ENCODE peak calls at places on chromosomes 11 and 22, in four cellular contexts. U is HepG2, Q is H1, J is GM12878. C is an unnamed sample.

GRCh38 chr11:57425565-57426438 is 1.1 kb downstream of the SLC43A3 start:
- DNase-seq in U (no peak), J (no peak), Q (no peak), C (no peak)

GRCh38 chr22:41813726-41814410 is 13.4 kb downstream of the CCDC134 start:
- DNase-seq in U (no peak), Q (no peak), J (no peak), C (no peak)

GRCh38 chr22:37594237-37594636 is 14.3 kb upstream of the LGALS2 start:
- DNase-seq in Q (no peak), J (no peak), U (no peak), C (no peak)

GRCh38 chr11:68904458-68904847 is 762 bp downstream of the IGHMBP2 start:
- DNase-seq in U (no peak), J (no peak), Q (no peak), C (no peak)

GRCh38 chr11:57499413-57499982 is 16.0 kb downstream of the SLC43A1 start:
- DNase-seq in Q (peak), J (no peak), U (peak), C (peak)

GRCh38 chr11:73344191-73344607 is 32.0 kb upstream of the RELT start:
- DNase-seq in J (no peak), U (no peak), Q (no peak), C (no peak)

GRCh38 chr22:41940853-41941765 is 5.8 kb downstream of the CENPM start:
- DNase-seq in Q (no peak), J (no peak), U (peak), C (no peak)

GRCh38 chr22:37273126-37273845 is 9.0 kb upstream of the CYTH4 start:
- DNase-seq in Q (no peak), J (no peak), U (no peak), C (no peak)

GRCh38 chr11:62999649-63000048 is 14.9 kb upstream of the SLC22A6 start:
- DNase-seq in Q (no peak), J (no peak), U (no peak), C (no peak)

GRCh38 chr11:124123587-124123986 is 8.3 kb downstream of the VWA5A start:
- DNase-seq in U (no peak), Q (no peak), J (no peak), C (peak)

GRCh38 chr22:29308791-29309262 is 2.4 kb downstream of the GAS2L1 start:
- DNase-seq in J (no peak), U (no peak), Q (no peak), C (no peak)

GRCh38 chr11:38990841-38991240 is 2392.8 kb upstream of the RAG2 start:
- DNase-seq in U (no peak), J (no peak), Q (no peak), C (no peak)

GRCh38 chr11:82936261-82936660 is 34.7 kb downstream of the DDIAS start:
- DNase-seq in J (no peak), U (no peak), Q (no peak), C (no peak)

GRCh38 chr11:17978553-17979287 is 34.1 kb downstream of the SERGEF start:
- DNase-seq in J (no peak), U (peak), Q (no peak), C (peak)

GRCh38 chr11:45658292-45658991 is 7.0 kb downstream of the CHST1 start:
- DNase-seq in U (peak), Q (peak), J (no peak), C (peak)

GRCh38 chr11:82826526-82826925 is 73.7 kb downstream of the PRCP start:
- DNase-seq in J (no peak), U (no peak), Q (no peak), C (no peak)

GRCh38 chr11:134802116-134802515 is 390.1 kb upstream of the B3GAT1 start:
- DNase-seq in U (no peak), J (no peak), Q (no peak), C (peak)

GRCh38 chr22:49182416-49182815 is 645.3 kb downstream of the BRD1 start:
- DNase-seq in Q (no peak), J (no peak), U (no peak), C (no peak)

GRCh38 chr22:46791201-46791731 is 28.8 kb downstream of the TBC1D22A start:
- DNase-seq in J (no peak), U (no peak), Q (no peak), C (no peak)

GRCh38 chr11:123211134-123211879 is 16.3 kb upstream of the CLMP start:
- DNase-seq in J (no peak), Q (no peak), U (no peak), C (no peak)

GRCh38 chr22:42283288-42284229 is 13.1 kb upstream of the TCF20 start:
- DNase-seq in U (no peak), Q (no peak), J (no peak), C (no peak)

GRCh38 chr11:12288212-12288933 is 89.0 kb upstream of the PARVA start:
- DNase-seq in Q (peak), J (no peak), U (peak), C (peak)

GRCh38 chr11:5390210-5390609 is 6.6 kb downstream of the OR51M1 start:
- DNase-seq in Q (no peak), U (no peak), J (no peak), C (no peak)

GRCh38 chr22:30290679-30291333 is 1.5 kb upstream of the CASTOR1 start:
- DNase-seq in U (peak), J (no peak), Q (no peak), C (no peak)

GRCh38 chr11:110455718-110456117 is 26.0 kb downstream of the FDX1 start:
- DNase-seq in U (no peak), J (peak), Q (no peak), C (no peak)

GRCh38 chr11:13118194-13118593 is 109.1 kb downstream of the RASSF10 start:
- DNase-seq in U (peak), Q (no peak), J (no peak), C (no peak)

GRCh38 chr11:65918211-65919150 is at the start of gene C11orf68:
- DNase-seq in J (no peak), U (no peak), Q (no peak), C (no peak)

GRCh38 chr11:127390465-127390864 is 389.9 kb upstream of the KIRREL3 start:
- DNase-seq in J (no peak), U (no peak), Q (no peak), C (no peak)

DNA sequence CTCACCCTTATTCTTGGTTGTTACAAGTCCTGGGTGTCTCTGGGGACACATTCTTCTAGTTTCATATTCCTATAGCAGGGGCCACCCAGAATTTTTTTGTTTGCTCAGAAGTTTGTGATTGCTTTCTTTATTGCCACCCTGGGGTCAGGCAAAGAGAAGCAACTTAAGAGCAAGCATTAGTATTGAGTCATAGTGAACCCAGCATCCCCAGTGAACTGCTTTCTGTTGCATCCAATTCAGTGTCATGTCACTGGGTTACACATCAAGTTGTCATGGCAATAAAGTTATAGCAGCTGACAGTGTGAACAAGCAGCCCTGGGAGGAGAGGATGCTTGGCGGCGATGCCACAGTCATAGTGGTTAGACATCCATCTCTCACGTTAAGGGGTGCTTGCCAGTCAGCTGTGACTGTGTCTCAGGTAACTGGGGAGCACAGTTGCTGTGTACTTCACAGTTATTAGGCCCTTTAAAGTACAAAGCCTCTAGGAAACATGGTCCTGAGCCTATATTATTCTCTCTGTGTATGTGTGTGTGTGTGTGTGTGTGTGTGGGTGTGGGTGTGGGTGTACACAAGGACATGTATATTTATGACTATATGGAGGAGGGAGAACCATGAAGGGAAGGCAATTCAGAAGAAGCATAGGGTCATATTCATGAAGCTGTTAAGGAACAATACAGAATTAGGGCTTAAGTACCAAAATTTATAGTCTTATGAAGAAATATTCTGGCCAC is 52.5 kb downstream of the TRIM44 start:
- DNase-seq in J (peak), U (no peak), Q (no peak), C (no peak)
- TF ChIP-seq SUZ12 in J (no peak), U (no peak), Q (no peak), C (no peak)

GRCh38 chr11:103085758-103086365 is 6.1 kb downstream of the DCUN1D5 start:
- DNase-seq in U (no peak), J (no peak), Q (no peak), C (no peak)
- H3K4me3 ChIP-seq in U (no peak), J (no peak), Q (no peak), C (no peak)

GRCh38 chr11:126115253-126115540 is 52.5 kb upstream of the CDON start:
- DNase-seq in U (no peak), Q (no peak), J (no peak), C (no peak)
- TF ChIP-seq SUZ12 in U (no peak), Q (no peak), J (no peak), C (no peak)

GRCh38 chr22:33013051-33013450 is 45.1 kb downstream of the SYN3 start:
- DNase-seq in U (peak), Q (no peak), J (no peak), C (no peak)

GRCh38 chr22:33018232-33018864 is 39.8 kb downstream of the SYN3 start:
- DNase-seq in U (peak), J (peak), Q (peak), C (peak)

GRCh38 chr22:33014621-33015020 is 43.6 kb downstream of the SYN3 start:
- DNase-seq in J (no peak), Q (no peak), U (no peak), C (no peak)

GRCh38 chr22:33013531-33014162 is 44.5 kb downstream of the SYN3 start:
- DNase-seq in J (no peak), U (peak), Q (no peak), C (no peak)
- H3K4me3 ChIP-seq in J (no peak), U (no peak), Q (no peak), C (no peak)

DNA sequence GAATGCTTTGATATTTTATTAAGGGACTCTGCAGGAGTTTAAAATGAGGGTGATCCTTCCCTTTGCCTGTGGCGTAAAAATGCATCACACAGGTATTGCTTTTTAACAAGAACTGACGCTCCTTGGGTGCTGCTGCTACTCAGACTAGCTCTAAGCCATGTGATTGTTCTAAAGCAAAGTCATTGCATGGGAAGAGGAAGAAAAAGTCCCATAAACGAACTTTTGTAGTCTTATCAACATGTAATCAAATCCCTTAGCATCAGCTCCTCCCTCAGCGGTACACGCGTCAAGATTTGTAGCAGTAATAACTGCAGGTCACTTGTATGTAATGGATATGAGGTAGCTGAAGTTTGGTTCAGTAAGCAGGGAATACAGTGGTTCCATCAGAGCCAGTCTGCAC is 48.3 kb upstream of the EED start:
- DNase-seq in U (no peak), J (no peak), Q (no peak), C (no peak)
- TF ChIP-seq SUZ12 in U (no peak), J (no peak), Q (no peak), C (no peak)

GRCh38 chr11:46977940-46978595 is 41.5 kb downstream of the CSTPP1 start:
- DNase-seq in Q (no peak), U (peak), J (no peak), C (no peak)
- H3K4me3 ChIP-seq in Q (no peak), U (no peak), J (no peak), C (no peak)